ENCODE peak calls at places on chromosomes 4 and X, in six cellular contexts. U is activated CD8-positive, alpha-beta memory T cell treated with anti-CD3 and anti-CD28 coated beads, Interleukin-2, amount 50 U/mL, for 48 hours; H is H7; G is HEK293T; Y is AG09319; N is tibial artery. S is an unnamed sample.

GRCh38 chr4:145183023-145183422 is 2.6 kb upstream of the OTUD4 start:
- DNase-seq in Y (no peak), H (no peak), N (no peak), G (no peak), U (no peak), S (no peak)

GRCh38 chr4:6749340-6750171 is 33.0 kb upstream of the KIAA0232 start:
- DNase-seq in G (no peak), U (no peak), N (peak; percentile 51), H (no peak), Y (no peak), S (no peak)

GRCh38 chrX:7889680-7890079 is 37.5 kb downstream of the PNPLA4 start:
- DNase-seq in Y (no peak), U (no peak), G (no peak), H (no peak), N (no peak), S (no peak)

GRCh38 chr4:8340721-8341680 is 71.4 kb downstream of the HTRA3 start:
- DNase-seq in H (no peak), U (no peak), N (peak; percentile 75), G (no peak), Y (no peak), S (peak; percentile 85)

GRCh38 chrX:74318672-74319071 is 14.7 kb downstream of the ZCCHC13 start:
- DNase-seq in H (no peak), N (no peak), Y (no peak), G (no peak), U (no peak), S (no peak)

GRCh38 chrX:71292669-71293379 is 8.7 kb upstream of the ITGB1BP2 start:
- DNase-seq in G (no peak), H (no peak), N (no peak), Y (no peak), U (no peak), S (no peak)

GRCh38 chr4:147345662-147346061 is 135.2 kb upstream of the EDNRA start:
- DNase-seq in U (no peak), N (no peak), Y (no peak), H (no peak), G (no peak), S (no peak)

GRCh38 chr4:24657768-24658617 is 73.6 kb upstream of the DHX15 start:
- DNase-seq in Y (no peak), N (no peak), G (no peak), U (no peak), H (peak; percentile 45), S (peak; percentile 95)

GRCh38 chrX:46294234-46294633 is 251.0 kb downstream of the ZNF674 start:
- DNase-seq in N (no peak), H (no peak), Y (peak; percentile 41), U (no peak), G (no peak), S (no peak)

GRCh38 chr4:69322055-69322454 is 41.8 kb downstream of the UGT2B28 start:
- DNase-seq in Y (no peak), U (no peak), H (no peak), G (no peak), N (no peak), S (no peak)

GRCh38 chrX:54042609-54043010 is 1.7 kb downstream of the PHF8 start:
- DNase-seq in G (peak; percentile 56), H (peak; percentile 74), N (peak; percentile 56), Y (peak; percentile 10), U (peak; percentile 54), S (peak; percentile 26)

GRCh38 chr4:145098675-145099037 is 545 bp downstream of the ABCE1 start:
- DNase-seq in H (no peak), N (peak; percentile 23), U (no peak), G (peak; percentile 43), Y (no peak), S (peak; percentile 47)

GRCh38 chrX:13345037-13345436 is 25.2 kb upstream of the ATXN3L start:
- DNase-seq in Y (no peak), H (no peak), N (no peak), U (no peak), G (no peak), S (no peak)

S was measured in globus pallidus.